ENCODE peak calls at places on chromosomes 7 and 10, in six cellular contexts. J is mesothelial cell of epicardium, W is non-pigmented ciliary epithelial cell, E is neural crest cell, L is fibroblast of the aortic adventitia, G is psoas muscle. P is an unnamed sample.

GRCh38 chr10:69315610-69316312 is 37.5 kb downstream of the HK1 start:
- DNase-seq in G (no peak), J (no peak), L (no peak), W (no peak), E (no peak), P (no peak)

GRCh38 chr10:110504111-110504735 is 6.5 kb downstream of the DUSP5 start:
- DNase-seq in J (no peak), E (no peak), L (peak), G (no peak), W (no peak), P (no peak)

GRCh38 chr7:25495342-25495855 is 267.1 kb upstream of the NPVF start:
- DNase-seq in W (no peak), J (no peak), L (no peak), E (no peak), G (no peak), P (no peak)

GRCh38 chr7:129252133-129252532 is 27.3 kb downstream of the AHCYL2 start:
- DNase-seq in L (no peak), E (no peak), J (no peak), W (no peak), G (no peak), P (no peak)

GRCh38 chr10:74388801-74389200 is 237.8 kb downstream of the ADK start:
- DNase-seq in G (no peak), W (no peak), L (no peak), E (no peak), J (no peak), P (no peak)

GRCh38 chr7:150451833-150452431 is 1.5 kb downstream of the GIMAP8 start:
- DNase-seq in W (no peak), L (no peak), G (no peak), E (no peak), J (no peak), P (no peak)

GRCh38 chr7:2980406-2981102 is 63.1 kb downstream of the CARD11 start:
- DNase-seq in L (no peak), J (no peak), W (no peak), E (no peak), G (no peak), P (no peak)

GRCh38 chr10:14624600-14624999 is 150.1 kb downstream of the FAM107B start:
- DNase-seq in G (no peak), J (no peak), E (no peak), L (no peak), W (no peak), P (no peak)

GRCh38 chr7:20647908-20648776 is 32.7 kb downstream of the ABCB5 start:
- DNase-seq in W (no peak), G (no peak), L (peak), J (no peak), E (peak), P (no peak)